ENCODE peak calls at places on chromosomes 2 and 18, in eight cellular contexts. K is DMS 273 treated with DMSO at 0.1 percent for 48 hours; J is neuronal stem cell; V is progenitor cell of endocrine pancreas; B is M059J; Z is stimulated activated naive CD8-positive, alpha-beta T cell treated with anti-CD3 and anti-CD28 coated beads, Interleukin-15, amount 100 ng/mL, for 72 hours; F is left cardiac atrium; Q is RPMI7951. P is an unnamed sample.

GRCh38 chr2:174778479-174778962 is 14.2 kb upstream of the CHRNA1 start:
- DNase-seq in Q (peak; percentile 100), J (no peak), F (peak; percentile 66), Z (peak; percentile 91), K (no peak), B (peak; percentile 98), V (no peak), P (no peak)

GRCh38 chr2:187711122-187711521 is 156.9 kb upstream of the TFPI start:
- DNase-seq in Q (no peak), B (peak; percentile 2), V (no peak), J (no peak), Z (no peak), K (no peak), F (no peak), P (no peak)

GRCh38 chr18:62523631-62524442 is 1.0 kb downstream of the ZCCHC2 start:
- DNase-seq in V (peak; percentile 42), B (peak; percentile 65), K (no peak), J (no peak), Z (peak; percentile 77), Q (peak; percentile 39), F (peak; percentile 66), P (peak; percentile 66)

GRCh38 chr18:21281611-21282010 is 39.6 kb downstream of the GREB1L start:
- DNase-seq in B (no peak), J (no peak), V (no peak), Z (no peak), K (no peak), F (no peak), Q (no peak), P (peak; percentile 19)

GRCh38 chr18:57743008-57743407 is 60.1 kb downstream of the ATP8B1 start:
- DNase-seq in Z (no peak), B (peak; percentile 86), K (no peak), Q (peak; percentile 24), J (no peak), F (no peak), V (no peak), P (peak; percentile 93)

GRCh38 chr2:190318931-190319556 is 582 bp downstream of the HIBCH start:
- DNase-seq in Z (peak; percentile 26), J (no peak), V (no peak), Q (peak; percentile 10), K (no peak), F (no peak), B (no peak), P (peak; percentile 25)

GRCh38 chr18:22391571-22392359 is 25.9 kb downstream of the CTAGE1 start:
- DNase-seq in V (no peak), B (peak; percentile 99), Z (peak; percentile 46), F (peak; percentile 44), Q (peak; percentile 96), K (no peak), J (no peak), P (peak; percentile 98)

GRCh38 chr2:64166212-64166611 is 22.0 kb upstream of the PELI1 start:
- DNase-seq in Z (no peak), J (no peak), B (no peak), K (no peak), Q (no peak), F (no peak), V (no peak), P (no peak)

GRCh38 chr18:4581966-4582365 is 126.9 kb upstream of the DLGAP1 start:
- DNase-seq in Q (no peak), K (no peak), Z (no peak), F (no peak), B (no peak), J (peak; percentile 49), V (no peak), P (no peak)

GRCh38 chr2:84526562-84526961 is 10.3 kb downstream of the DNAH6 start:
- DNase-seq in B (no peak), J (no peak), K (no peak), F (no peak), V (no peak), Z (no peak), Q (no peak), P (no peak)

GRCh38 chr2:219430633-219431615 is 3.7 kb upstream of the SPEG start:
- DNase-seq in J (no peak), Z (no peak), F (peak; percentile 55), V (no peak), B (peak; percentile 61), K (peak; percentile 50), Q (peak; percentile 77), P (peak; percentile 53)

GRCh38 chr18:62394001-62394763 is 69.1 kb downstream of the TNFRSF11A start:
- DNase-seq in J (no peak), K (no peak), B (no peak), Z (no peak), F (no peak), V (no peak), Q (no peak), P (no peak)

GRCh38 chr18:74819433-74820059 is 221.9 kb downstream of the ZNF407 start:
- DNase-seq in Q (peak; percentile 11), K (no peak), Z (no peak), F (no peak), V (no peak), J (peak; percentile 58), B (no peak), P (peak; percentile 33)

GRCh38 chr18:72128649-72129048 is 415.5 kb downstream of the CBLN2 start:
- DNase-seq in Z (no peak), K (no peak), J (peak; percentile 11), V (no peak), Q (peak; percentile 13), B (no peak), F (no peak), P (peak; percentile 21)

GRCh38 chr2:24509425-24509824 is 18.4 kb downstream of the NCOA1 start:
- DNase-seq in Q (no peak), J (no peak), B (no peak), K (no peak), Z (no peak), F (no peak), V (no peak), P (no peak)

GRCh38 chr2:224111576-224111975 is 72.5 kb upstream of the SERPINE2 start:
- DNase-seq in B (peak; percentile 44), J (no peak), Q (peak; percentile 69), K (no peak), F (no peak), Z (no peak), V (no peak), P (peak; percentile 75)

GRCh38 chr2:38239452-38239851 is 137.6 kb downstream of the ATL2 start:
- DNase-seq in F (no peak), V (no peak), Z (no peak), B (peak; percentile 95), K (no peak), J (no peak), Q (peak; percentile 75), P (peak; percentile 98)

GRCh38 chr2:233152541-233152940 is 92.4 kb downstream of the INPP5D start:
- DNase-seq in K (no peak), B (peak; percentile 79), Z (no peak), Q (peak; percentile 94), F (peak; percentile 87), J (no peak), V (no peak), P (no peak)

GRCh38 chr2:73925033-73925704 is 1.5 kb upstream of the DGUOK start:
- DNase-seq in Z (peak; percentile 21), V (no peak), J (no peak), K (no peak), B (no peak), Q (no peak), F (no peak), P (no peak)

GRCh38 chr2:30798536-30798991 is 8.7 kb downstream of the CAPN13 start:
- DNase-seq in V (no peak), K (no peak), F (no peak), J (no peak), Q (no peak), B (no peak), Z (peak; percentile 33), P (no peak)

GRCh38 chr2:101386599-101387150 is 628 bp downstream of the CREG2 start:
- DNase-seq in J (no peak), K (no peak), V (no peak), F (no peak), Q (no peak), Z (no peak), B (no peak), P (no peak)

GRCh38 chr2:143217512-143218136 is 88.4 kb downstream of the ARHGAP15 start:
- DNase-seq in B (no peak), K (no peak), Z (no peak), J (no peak), Q (no peak), V (no peak), F (no peak), P (no peak)

GRCh38 chr2:67213270-67213670 is 183.9 kb upstream of the ETAA1 start:
- DNase-seq in Z (no peak), B (no peak), Q (no peak), J (no peak), F (no peak), K (no peak), V (no peak), P (no peak)

GRCh38 chr2:223772363-223772762 is 65.0 kb downstream of the AP1S3 start:
- DNase-seq in F (no peak), B (no peak), V (no peak), J (no peak), Z (no peak), Q (no peak), K (no peak), P (no peak)

GRCh38 chr2:219494952-219495530 is 3.6 kb upstream of the GMPPA start:
- DNase-seq in V (no peak), F (no peak), B (no peak), K (no peak), Z (no peak), Q (no peak), J (no peak), P (no peak)

GRCh38 chr2:46098606-46099005 is 198.6 kb upstream of the EPAS1 start:
- DNase-seq in F (no peak), K (no peak), B (peak; percentile 92), Z (peak; percentile 75), Q (peak; percentile 90), J (no peak), V (no peak), P (peak; percentile 84)

GRCh38 chr2:11411768-11412448 is 54.1 kb downstream of the E2F6 start:
- DNase-seq in Z (no peak), B (peak; percentile 55), K (no peak), J (peak; percentile 39), Q (peak; percentile 67), F (peak; percentile 54), V (peak; percentile 16), P (peak; percentile 39)

GRCh38 chr2:75381032-75381431 is 179.7 kb downstream of the EVA1A start:
- DNase-seq in Z (no peak), Q (peak; percentile 27), J (no peak), F (no peak), B (no peak), K (no peak), V (no peak), P (no peak)

GRCh38 chr2:26187114-26187513 is 14.2 kb downstream of the GAREM2 start:
- DNase-seq in J (no peak), Q (no peak), F (no peak), Z (no peak), K (no peak), B (no peak), V (no peak), P (no peak)

GRCh38 chr18:57397440-57397839 is 37.7 kb upstream of the ONECUT2 start:
- DNase-seq in K (no peak), J (no peak), B (peak; percentile 99), F (no peak), Q (peak; percentile 64), V (no peak), Z (no peak), P (peak; percentile 42)

GRCh38 chr18:4453712-4454547 is 1.2 kb downstream of the DLGAP1 start:
- DNase-seq in Q (no peak), F (no peak), J (peak; percentile 44), B (no peak), K (no peak), V (peak; percentile 33), Z (no peak), P (no peak)

GRCh38 chr2:127607399-127607908 is 38.5 kb upstream of the GPR17 start:
- DNase-seq in V (no peak), K (no peak), B (no peak), Z (peak; percentile 5), F (no peak), J (no peak), Q (no peak), P (no peak)

GRCh38 chr2:85582467-85582866 is 1.8 kb upstream of the VAMP5 start:
- DNase-seq in V (no peak), J (no peak), B (no peak), F (no peak), Q (no peak), K (no peak), Z (no peak), P (no peak)

GRCh38 chr2:235206399-235206798 is 254.6 kb downstream of the SH3BP4 start:
- DNase-seq in Q (peak; percentile 17), F (no peak), Z (no peak), V (no peak), J (no peak), K (no peak), B (no peak), P (no peak)

P was measured in epithelial cell of esophagus.